ENCODE peak calls at places on chromosomes 13 and 19, in seven cellular contexts. Z, I, E, D, G, Y and A are unnamed samples.

GRCh38 chr13:30314069-30314468 is 6.7 kb upstream of the KATNAL1 start:
- DNase-seq in Z (no peak), I (no peak), E (no peak), D (no peak), G (no peak), Y (no peak), A (no peak)

GRCh38 chr19:15197275-15198005 is 3.4 kb downstream of the NOTCH3 start:
- DNase-seq in Z (no peak), I (no peak), E (no peak), D (no peak), G (no peak), Y (no peak), A (no peak)

GRCh38 chr19:35751839-35752745 is 3.7 kb downstream of the LIN37 start:
- DNase-seq in Z (no peak), I (no peak), E (no peak), D (no peak), G (no peak), Y (peak; percentile 24), A (no peak)

GRCh38 chr19:55528030-55528801 is 8.7 kb downstream of the SBK2 start:
- DNase-seq in Z (no peak), I (no peak), E (no peak), D (no peak), G (no peak), Y (no peak), A (no peak)

GRCh38 chr13:89455741-89456140 is 1784.6 kb downstream of the SLITRK5 start:
- DNase-seq in Z (no peak), I (no peak), E (no peak), D (no peak), G (no peak), Y (no peak), A (no peak)

GRCh38 chr19:17497149-17497798 is 14.2 kb upstream of the PGLS start:
- DNase-seq in Z (no peak), I (no peak), E (no peak), D (no peak), G (no peak), Y (no peak), A (no peak)

GRCh38 chr13:40982772-40983171 is 36.3 kb downstream of the ELF1 start:
- DNase-seq in Z (no peak), I (no peak), E (peak; percentile 97), D (no peak), G (no peak), Y (peak; percentile 86), A (no peak)

GRCh38 chr13:21385710-21386109 is 73.4 kb downstream of the ZDHHC20 start:
- DNase-seq in Z (no peak), I (no peak), E (no peak), D (no peak), G (no peak), Y (no peak), A (no peak)

GRCh38 chr19:46812898-46813569 is 24.6 kb upstream of the SLC1A5 start:
- DNase-seq in Z (no peak), I (no peak), E (no peak), D (no peak), G (peak; percentile 78), Y (no peak), A (no peak)

GRCh38 chr19:18895828-18896341 is at the start of gene CERS1:
- DNase-seq in Z (peak; percentile 40), I (no peak), E (no peak), D (peak; percentile 59), G (no peak), Y (no peak), A (peak; percentile 22)

GRCh38 chr19:14333101-14333871 is 48.0 kb upstream of the ADGRE5 start:
- DNase-seq in Z (no peak), I (no peak), E (no peak), D (peak; percentile 79), G (no peak), Y (peak; percentile 18), A (no peak)

GRCh38 chr13:40101708-40102359 is 446.4 kb downstream of the COG6 start:
- DNase-seq in Z (no peak), I (no peak), E (no peak), D (no peak), G (no peak), Y (no peak), A (no peak)

GRCh38 chr13:109919715-109920375 is 133.5 kb upstream of the IRS2 start:
- DNase-seq in Z (no peak), I (no peak), E (no peak), D (peak; percentile 10), G (no peak), Y (peak; percentile 33), A (no peak)

GRCh38 chr13:45446181-45446580 is 18.6 kb upstream of the COG3 start:
- DNase-seq in Z (no peak), I (no peak), E (no peak), D (peak; percentile 13), G (no peak), Y (peak; percentile 75), A (no peak)

GRCh38 chr13:71751074-71751473 is 115.9 kb downstream of the DACH1 start:
- DNase-seq in Z (no peak), I (no peak), E (no peak), D (no peak), G (no peak), Y (no peak), A (no peak)

GRCh38 chr13:44104969-44105368 is 225.3 kb downstream of the LACC1 start:
- DNase-seq in Z (no peak), I (no peak), E (no peak), D (no peak), G (no peak), Y (no peak), A (no peak)

GRCh38 chr19:35268546-35269424 is at the start of gene USF2:
- DNase-seq in Z (peak; percentile 32), I (peak; percentile 23), E (peak; percentile 50), D (peak; percentile 74), G (peak; percentile 76), Y (peak; percentile 54), A (peak; percentile 56)

GRCh38 chr19:35214766-35215422 is 13.6 kb downstream of the FAM187B start:
- DNase-seq in Z (no peak), I (no peak), E (no peak), D (no peak), G (peak; percentile 19), Y (no peak), A (no peak)

GRCh38 chr19:54209058-54209747 is 8.5 kb downstream of the RPS9 start:
- DNase-seq in Z (no peak), I (no peak), E (no peak), D (no peak), G (no peak), Y (no peak), A (no peak)